ENCODE peak calls at places on chromosomes 2 and 18, in four cellular contexts. F is Peyer's patch, J is tibial nerve, C is IMR-90. I is an unnamed sample.

GRCh38 chr2:32403782-32404181 is 47.0 kb downstream of the BIRC6 start:
- DNase-seq in F (no peak), C (no peak), J (no peak), I (no peak)

GRCh38 chr2:163471947-163472346 is 263.9 kb downstream of the FIGN start:
- DNase-seq in C (peak; percentile 3), F (no peak), J (no peak), I (no peak)

GRCh38 chr18:14965553-14965952 is 217.6 kb downstream of the ANKRD30B start:
- DNase-seq in F (no peak), J (no peak), C (no peak), I (no peak)

GRCh38 chr2:218386505-218387368 is 4.7 kb downstream of the SLC11A1 start:
- DNase-seq in C (no peak), J (no peak), F (no peak), I (no peak)

GRCh38 chr2:172381275-172381608 is 46.1 kb upstream of the ITGA6 start:
- DNase-seq in C (no peak), J (no peak), F (no peak), I (no peak)

GRCh38 chr2:63842149-63843061 is 709 bp downstream of the UGP2 start:
- DNase-seq in C (peak; percentile 81), F (no peak), J (peak; percentile 61), I (peak; percentile 29)

GRCh38 chr2:134586289-134586980 is 132.4 kb downstream of the TMEM163 start:
- DNase-seq in F (peak; percentile 65), C (no peak), J (no peak), I (no peak)

GRCh38 chr2:46924608-46925007 is 9.0 kb upstream of the MCFD2 start:
- DNase-seq in C (no peak), J (no peak), F (no peak), I (no peak)

GRCh38 chr18:22210331-22210754 is 41.0 kb downstream of the GATA6 start:
- DNase-seq in F (no peak), J (no peak), C (peak; percentile 65), I (no peak)

GRCh38 chr2:172640389-172640788 is 84.5 kb downstream of the PDK1 start:
- DNase-seq in C (peak; percentile 65), J (no peak), F (no peak), I (no peak)

GRCh38 chr2:202608142-202608852 is 26.5 kb upstream of the FAM117B start:
- DNase-seq in J (no peak), C (no peak), F (no peak), I (no peak)

GRCh38 chr2:236167297-236168109 is 683 bp downstream of the GBX2 start:
- DNase-seq in C (peak; percentile 42), J (no peak), F (no peak), I (no peak)
- TF ChIP-seq CTCF in C (peak; percentile 35), J (no peak), F (peak; percentile 28), I (no peak)

DNA sequence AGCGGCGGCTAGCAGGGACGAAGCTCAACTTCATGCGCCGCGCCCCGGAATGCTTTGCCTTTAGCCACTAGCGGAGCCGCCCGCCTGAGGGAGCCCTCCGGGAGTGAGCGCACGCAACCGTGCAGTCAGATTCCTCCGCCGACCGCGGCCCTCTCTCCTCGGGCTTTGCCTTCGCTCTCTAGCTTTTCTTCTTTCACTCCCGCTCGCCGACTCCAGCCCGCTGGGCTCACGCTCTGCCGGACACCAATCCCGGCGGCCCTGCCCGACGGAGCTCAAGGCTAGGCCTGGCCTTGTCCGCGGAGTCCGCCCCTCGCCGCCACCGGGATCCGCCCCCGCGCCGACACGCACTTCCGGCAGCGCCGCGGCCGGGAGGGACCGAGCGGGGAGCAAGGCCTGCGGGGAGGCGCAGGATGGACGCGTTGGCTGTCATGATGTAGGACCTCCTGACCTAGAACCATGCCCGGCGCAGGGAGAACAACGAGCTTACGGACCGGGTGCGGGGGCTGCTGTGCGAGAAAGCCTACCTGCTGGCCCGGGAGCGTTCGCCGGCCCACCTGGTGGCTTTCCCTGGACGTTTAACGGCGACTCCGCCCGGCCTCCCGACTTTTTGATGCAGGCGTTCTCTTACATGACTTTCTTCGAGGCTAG is 40.8 kb upstream of the AKAIN1 start:
- DNase-seq in F (peak; percentile 82), C (peak; percentile 85), J (peak; percentile 77), I (peak; percentile 87)
- TF ChIP-seq POLR2A in F (peak; percentile 56), C (peak; percentile 78), J (peak; percentile 17), I (no peak)

DNA sequence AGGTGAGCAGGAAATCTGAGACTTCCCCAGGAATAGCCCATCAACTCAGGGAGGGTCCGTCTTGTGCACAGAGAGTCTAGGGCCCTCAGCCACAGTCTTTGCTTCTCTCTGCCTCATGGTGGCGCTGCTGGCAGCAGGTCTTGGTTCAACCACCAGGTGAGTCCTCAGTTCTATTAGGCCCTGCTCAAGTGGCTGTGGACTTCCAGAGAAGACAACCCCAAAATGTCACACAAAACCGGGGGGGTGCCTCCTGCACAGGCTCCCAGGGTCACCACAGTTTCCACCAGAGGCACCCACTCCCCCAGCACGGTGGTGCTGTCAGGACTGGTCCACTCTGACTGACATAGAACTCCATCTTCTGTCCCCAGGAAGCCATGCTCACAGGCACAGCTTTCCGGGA is 2.4 kb upstream of the CHRNG start:
- DNase-seq in F (no peak), C (no peak), J (no peak), I (no peak)
- TF ChIP-seq CTCF in F (peak; percentile 34), C (peak; percentile 18), J (no peak), I (no peak)

GRCh38 chr18:57786038-57786437 is 17.1 kb downstream of the ATP8B1 start:
- DNase-seq in F (no peak), J (no peak), C (no peak), I (no peak)
- TF ChIP-seq POLR2A in F (no peak), J (no peak), C (no peak), I (no peak)

GRCh38 chr18:66874375-66874774 is 270.5 kb upstream of the CDH19 start:
- DNase-seq in C (no peak), F (no peak), J (no peak), I (no peak)

GRCh38 chr18:66873899-66874298 is 270.0 kb upstream of the CDH19 start:
- DNase-seq in F (no peak), C (no peak), J (no peak), I (no peak)

GRCh38 chr18:66867653-66868052 is 263.8 kb upstream of the CDH19 start:
- DNase-seq in J (no peak), C (no peak), F (no peak), I (no peak)

GRCh38 chr18:66874812-66875474 is 271.1 kb upstream of the CDH19 start:
- DNase-seq in F (no peak), J (no peak), C (no peak), I (no peak)

GRCh38 chr18:66872277-66872676 is 268.4 kb upstream of the CDH19 start:
- DNase-seq in F (no peak), C (no peak), J (no peak), I (no peak)
- TF ChIP-seq CTCF in F (no peak), C (no peak), J (peak; percentile 22), I (no peak)